ENCODE peak calls at places on chromosomes 1 and 21, in seven cellular contexts. D is hepatocyte, K is adrenal gland, G is GM23248, N is fibroblast of lung, J is heart left ventricle, F is A549. W is an unnamed sample.

GRCh38 chr1:180040034-180040433 is 85.4 kb downstream of the CEP350 start:
- DNase-seq in D (no peak), K (peak), G (peak), N (peak), J (no peak), F (peak), W (no peak)

GRCh38 chr1:207981976-207982375 is 71.1 kb upstream of the CD34 start:
- DNase-seq in D (no peak), K (no peak), G (peak), N (no peak), J (no peak), F (peak), W (no peak)

GRCh38 chr1:219927956-219928790 is at the start of gene SLC30A10:
- DNase-seq in D (peak), K (peak), G (peak), N (peak), J (peak), F (peak), W (peak)

GRCh38 chr1:72006092-72006491 is 276.2 kb downstream of the NEGR1 start:
- DNase-seq in D (no peak), K (no peak), G (no peak), N (no peak), J (no peak), F (no peak), W (no peak)

GRCh38 chr1:198823626-198824025 is 184.8 kb downstream of the PTPRC start:
- DNase-seq in D (no peak), K (no peak), G (no peak), N (peak), J (no peak), F (no peak), W (no peak)

GRCh38 chr1:83996621-83997020 is 2.3 kb downstream of the TTLL7 start:
- DNase-seq in D (no peak), K (no peak), G (peak), N (peak), J (no peak), F (no peak), W (no peak)

GRCh38 chr1:30335389-30335996 is 387.9 kb downstream of the MATN1 start:
- DNase-seq in D (no peak), K (no peak), G (no peak), N (no peak), J (no peak), F (no peak), W (no peak)

GRCh38 chr1:25816112-25816718 is 3.5 kb upstream of the MTFR1L start:
- DNase-seq in D (no peak), K (no peak), G (no peak), N (no peak), J (no peak), F (no peak), W (no peak)

GRCh38 chr1:2837823-2838222 is 36.3 kb upstream of the TTC34 start:
- DNase-seq in D (no peak), K (no peak), G (no peak), N (no peak), J (no peak), F (no peak), W (no peak)

GRCh38 chr1:2835650-2836159 is 34.2 kb upstream of the TTC34 start:
- DNase-seq in D (no peak), K (no peak), G (no peak), N (no peak), J (no peak), F (no peak), W (no peak)

GRCh38 chr1:2836333-2836970 is 35.0 kb upstream of the TTC34 start:
- DNase-seq in D (no peak), K (no peak), G (no peak), N (no peak), J (no peak), F (no peak), W (no peak)

GRCh38 chr1:2837316-2837715 is 35.8 kb upstream of the TTC34 start:
- DNase-seq in D (no peak), K (no peak), G (no peak), N (no peak), J (no peak), F (no peak), W (no peak)

DNA sequence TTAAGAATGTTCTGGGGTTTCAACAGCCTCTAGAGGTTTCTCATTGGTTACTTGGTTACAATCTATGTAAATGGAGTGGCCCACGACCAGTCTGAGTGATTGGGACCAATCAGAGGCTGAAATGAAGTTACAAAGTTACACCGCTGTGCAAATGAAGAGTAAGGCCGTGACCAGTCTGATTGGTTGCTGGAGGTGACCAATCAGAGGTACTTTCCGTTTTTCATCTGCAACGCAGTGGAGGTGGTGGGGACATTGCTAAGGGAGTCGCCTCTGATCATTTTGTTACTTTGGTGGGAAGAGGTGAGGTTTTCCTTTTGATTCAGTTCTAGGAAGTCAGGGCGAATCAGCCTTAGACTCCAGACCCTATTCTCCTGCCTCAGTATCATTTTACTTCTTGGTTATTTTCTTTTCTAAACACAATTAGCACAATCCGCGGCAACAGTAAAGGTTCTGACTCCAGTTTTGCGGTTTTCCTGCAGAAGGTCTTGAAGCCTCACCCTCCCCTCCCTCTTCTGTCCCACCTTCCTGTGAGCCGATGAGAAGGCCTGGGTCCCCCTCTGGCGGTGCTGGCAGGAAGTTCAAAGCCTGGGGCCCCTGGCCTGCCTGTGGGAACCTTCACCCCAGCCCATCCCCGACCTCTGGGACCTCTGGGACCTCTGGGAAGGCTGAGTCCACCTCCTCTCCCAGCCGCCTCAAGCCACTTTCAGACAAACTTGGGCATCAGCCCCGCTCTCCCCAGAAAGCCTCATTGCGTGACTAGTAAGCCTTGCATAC is 38.7 kb upstream of the TTC34 start:
- DNase-seq in D (no peak), K (no peak), G (no peak), N (no peak), J (no peak), F (no peak), W (no peak)
- H3K4me3 ChIP-seq in D (no peak), K (no peak), G (no peak), N (no peak), J (no peak), F (no peak), W (no peak)

DNA sequence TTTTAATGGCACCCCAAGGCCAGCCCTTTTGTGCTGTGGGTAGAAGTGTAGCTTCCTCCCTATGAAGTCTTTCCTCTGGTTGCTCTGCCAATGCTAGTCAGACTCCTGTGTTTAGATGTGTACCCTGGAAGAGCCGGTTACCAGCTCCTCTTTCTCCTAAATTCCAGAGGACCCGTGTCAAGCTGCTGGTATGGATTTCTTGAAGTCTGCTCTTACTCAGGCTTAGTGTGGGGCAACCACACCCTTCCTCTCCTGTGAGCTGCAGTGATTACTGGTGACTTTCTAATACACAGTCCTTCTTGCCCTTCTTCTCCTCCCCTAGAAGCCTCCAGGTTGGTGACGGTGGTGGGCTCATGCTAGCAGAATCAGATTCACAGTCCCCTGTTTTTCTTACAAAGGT is 74.1 kb upstream of the AKT3 start:
- DNase-seq in D (no peak), K (no peak), G (peak), N (peak), J (no peak), F (peak), W (no peak)
- H3K27ac ChIP-seq in D (no peak), K (no peak), G (peak), N (peak), J (no peak), F (peak), W (no peak)

DNA sequence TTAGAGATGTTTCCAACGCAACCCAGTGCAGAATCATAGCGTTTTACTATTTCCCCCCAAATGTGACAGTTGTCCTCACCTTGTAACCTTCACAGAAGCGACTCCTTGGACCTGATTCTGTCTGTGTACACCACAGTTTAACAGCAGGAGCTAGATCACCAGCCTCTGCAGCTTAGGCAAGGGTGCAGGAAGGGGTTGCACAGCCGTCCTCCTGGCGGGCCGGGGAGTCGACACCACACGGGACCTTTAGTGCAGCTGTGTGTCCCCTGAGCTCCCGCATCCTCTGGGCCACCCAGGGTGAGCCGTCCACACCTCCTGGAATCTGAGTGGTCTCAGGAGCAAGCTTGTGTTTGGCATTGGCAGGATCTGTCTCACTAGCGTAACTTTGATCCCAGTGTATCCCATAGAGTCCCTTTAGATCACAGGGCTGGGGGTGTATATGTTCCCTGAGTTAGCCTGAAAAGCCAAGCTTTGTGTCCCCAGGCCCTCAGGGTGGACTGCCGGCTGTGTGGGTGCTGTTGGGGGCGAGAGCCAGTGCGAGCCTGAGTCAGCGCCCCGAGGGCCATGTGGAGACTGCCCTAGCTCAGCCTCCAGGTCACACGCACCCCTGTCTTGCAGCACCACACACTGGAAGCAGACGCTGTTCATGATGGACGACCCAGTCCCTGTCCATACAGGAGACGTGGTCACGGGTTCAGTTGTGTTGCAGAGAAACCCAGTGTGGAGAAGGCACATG is 27.5 kb downstream of the PRMT2 start:
- DNase-seq in D (no peak), K (no peak), G (peak), N (no peak), J (no peak), F (no peak), W (no peak)
- H3K4me3 ChIP-seq in D (no peak), K (no peak), G (no peak), N (no peak), J (no peak), F (no peak), W (no peak)

DNA sequence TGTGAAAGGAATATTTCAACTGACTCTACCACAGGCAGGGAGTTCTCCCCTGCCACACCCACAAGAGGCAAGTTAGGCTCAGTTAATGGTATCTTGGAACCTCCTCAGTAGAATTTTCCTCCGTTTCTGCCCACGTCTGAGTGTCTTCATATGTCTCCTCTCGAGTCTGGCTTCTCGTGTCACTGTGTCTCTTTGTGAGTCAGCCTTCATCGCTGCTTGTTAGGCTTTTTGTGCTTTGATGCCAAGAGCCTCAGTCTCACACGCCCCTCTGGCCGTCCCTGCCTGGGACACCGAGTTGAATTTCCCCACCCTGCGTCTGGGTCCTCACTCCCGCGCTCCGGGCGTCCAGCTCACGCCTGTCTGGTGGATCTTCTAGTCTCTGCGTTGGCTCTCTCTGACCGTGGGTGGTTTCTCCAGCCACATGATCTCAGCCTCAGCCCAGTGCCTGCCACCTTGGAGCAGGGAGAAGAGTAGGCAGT is 125.7 kb upstream of the GADD45A start:
- DNase-seq in D (no peak), K (no peak), G (peak), N (peak), J (no peak), F (peak), W (peak)
- H3K27ac ChIP-seq in D (no peak), K (no peak), G (peak), N (peak), J (peak), F (peak), W (no peak)

GRCh38 chr1:78650114-78650513 is 483 bp downstream of the IFI44 start:
- DNase-seq in D (no peak), K (no peak), G (peak), N (peak), J (no peak), F (no peak), W (no peak)
- H3K4me3 ChIP-seq in D (no peak), K (no peak), G (peak), N (peak), J (peak), F (no peak), W (peak)

GRCh38 chr1:61240878-61241277 is 158.5 kb downstream of the NFIA start:
- DNase-seq in D (no peak), K (no peak), G (no peak), N (no peak), J (no peak), F (no peak), W (no peak)
- H3K27ac ChIP-seq in D (peak), K (no peak), G (no peak), N (no peak), J (peak), F (no peak), W (no peak)

GRCh38 chr1:234603221-234604204 is 6.5 kb downstream of the IRF2BP2 start:
- DNase-seq in D (peak), K (no peak), G (peak), N (peak), J (no peak), F (peak), W (no peak)
- H3K4me3 ChIP-seq in D (peak), K (no peak), G (peak), N (peak), J (peak), F (peak), W (peak)

GRCh38 chr1:212596798-212597197 is 11.8 kb upstream of the ATF3 start:
- DNase-seq in D (no peak), K (no peak), G (no peak), N (no peak), J (no peak), F (no peak), W (no peak)
- H3K27ac ChIP-seq in D (peak), K (no peak), G (peak), N (peak), J (peak), F (peak), W (no peak)

W was measured in ovary.